ENCODE peak calls at places on chromosomes 1 and 21, in four cellular contexts. I is bronchial epithelial cell, E is HFF-Myc, C is uterus. D is an unnamed sample.
A peak's percentile ranks its signal among the peaks of the same experiment; 100 is the strongest.

GRCh38 chr1:201267481-201268229 is 15.7 kb upstream of the PKP1 start:
- DNase-seq in I (peak; percentile 97), C (no peak), E (no peak), D (peak; percentile 45)

GRCh38 chr1:110714419-110715107 is 39.8 kb upstream of the KCNA3 start:
- DNase-seq in I (no peak), E (no peak), C (no peak), D (no peak)

GRCh38 chr21:46599251-46599572 is 5.7 kb downstream of the S100B start:
- DNase-seq in E (peak; percentile 10), I (no peak), C (peak; percentile 57), D (peak; percentile 95)

GRCh38 chr1:24150228-24151174 is 7.6 kb upstream of the IL22RA1 start:
- DNase-seq in C (peak; percentile 81), I (peak; percentile 84), E (peak; percentile 39), D (peak; percentile 75)

GRCh38 chr21:42414928-42415769 is 11.4 kb downstream of the UBASH3A start:
- DNase-seq in E (peak; percentile 27), C (no peak), I (peak; percentile 83), D (peak; percentile 7)

GRCh38 chr1:25037174-25038074 is 107.3 kb upstream of the RUNX3 start:
- DNase-seq in C (no peak), E (no peak), I (peak; percentile 33), D (peak; percentile 15)

GRCh38 chr1:107358611-107359342 is 217.9 kb downstream of the NTNG1 start:
- DNase-seq in I (no peak), C (no peak), E (no peak), D (no peak)

GRCh38 chr1:72037745-72038343 is 244.5 kb downstream of the NEGR1 start:
- DNase-seq in E (peak; percentile 7), I (peak; percentile 53), C (no peak), D (peak; percentile 72)

GRCh38 chr1:110134050-110134595 is 16.2 kb upstream of the SLC6A17 start:
- DNase-seq in I (no peak), C (no peak), E (no peak), D (no peak)

GRCh38 chr21:45015469-45015860 is 58.9 kb upstream of the ADARB1 start:
- DNase-seq in E (no peak), I (no peak), C (peak; percentile 10), D (no peak)

GRCh38 chr21:45990741-45991605 is 9.4 kb downstream of the COL6A1 start:
- DNase-seq in C (peak; percentile 17), I (no peak), E (no peak), D (no peak)

GRCh38 chr21:29351691-29352090 is 53.0 kb downstream of the BACH1 start:
- DNase-seq in I (no peak), C (no peak), E (no peak), D (peak; percentile 93)

GRCh38 chr1:183417691-183418491 is at the start of gene NMNAT2:
- DNase-seq in E (no peak), C (no peak), I (peak; percentile 12), D (peak; percentile 14)

GRCh38 chr1:40649592-40649930 is 15.9 kb downstream of the RIMS3 start:
- DNase-seq in I (no peak), E (no peak), C (no peak), D (no peak)

GRCh38 chr1:15352122-15352957 is 57.3 kb upstream of the EFHD2 start:
- DNase-seq in C (no peak), E (peak; percentile 76), I (peak; percentile 96), D (peak; percentile 71)

GRCh38 chr1:107926436-107927080 is 38.4 kb downstream of the VAV3 start:
- DNase-seq in C (no peak), E (no peak), I (no peak), D (no peak)

GRCh38 chr1:166814611-166815010 is 24.7 kb upstream of the POGK start:
- DNase-seq in E (no peak), C (no peak), I (peak; percentile 12), D (peak; percentile 41)

GRCh38 chr1:6414443-6414844 is 5.3 kb downstream of the HES2 start:
- DNase-seq in C (no peak), I (peak; percentile 99), E (peak; percentile 55), D (peak; percentile 44)

GRCh38 chr1:45530632-45531135 is 9.0 kb upstream of the PRDX1 start:
- DNase-seq in C (no peak), E (no peak), I (no peak), D (no peak)

GRCh38 chr1:150543500-150544143 is 5.6 kb upstream of the ADAMTSL4 start:
- DNase-seq in C (no peak), I (peak; percentile 79), E (no peak), D (peak; percentile 68)

GRCh38 chr1:42177551-42177981 is 13.0 kb upstream of the GUCA2A start:
- DNase-seq in I (peak; percentile 64), C (peak; percentile 87), E (peak; percentile 54), D (peak; percentile 91)

GRCh38 chr1:143735764-143736461 is 235.9 kb downstream of the FAM72C start:
- DNase-seq in C (no peak), I (peak; percentile 23), E (no peak), D (no peak)

GRCh38 chr21:36166705-36167104 is 10.1 kb downstream of the DOP1B start:
- DNase-seq in I (no peak), C (no peak), E (no peak), D (no peak)

GRCh38 chr1:22249928-22250680 is 107.2 kb upstream of the WNT4 start:
- DNase-seq in I (no peak), C (no peak), E (peak; percentile 19), D (no peak)

GRCh38 chr1:3910049-3910731 is 10.1 kb upstream of the C1orf174 start:
- DNase-seq in I (no peak), E (no peak), C (no peak), D (no peak)

GRCh38 chr1:21634481-21635137 is 34.5 kb downstream of the RAP1GAP start:
- DNase-seq in E (no peak), C (no peak), I (no peak), D (no peak)

GRCh38 chr1:169906938-169907337 is 13.2 kb upstream of the SCYL3 start:
- DNase-seq in E (peak; percentile 32), C (no peak), I (peak; percentile 31), D (peak; percentile 83)

GRCh38 chr1:244964112-244964971 is 100.0 kb upstream of the HNRNPU start:
- DNase-seq in C (no peak), I (peak; percentile 16), E (peak; percentile 59), D (peak; percentile 89)

GRCh38 chr1:189693140-189693539 is 784.5 kb downstream of the BRINP3 start:
- DNase-seq in E (no peak), C (no peak), I (no peak), D (peak; percentile 8)

GRCh38 chr1:43719063-43719462 is 11.7 kb downstream of the ST3GAL3 start:
- DNase-seq in E (no peak), I (no peak), C (peak; percentile 71), D (peak; percentile 81)

GRCh38 chr1:32618673-32619221 is 31.6 kb downstream of the ZBTB8OS start:
- DNase-seq in E (no peak), C (no peak), I (peak; percentile 10), D (peak; percentile 4)

GRCh38 chr1:177571485-177572076 is 398.3 kb downstream of the SEC16B start:
- DNase-seq in E (no peak), I (no peak), C (no peak), D (peak; percentile 6)

GRCh38 chr1:155062151-155062686 is 1.3 kb upstream of the EFNA4 start:
- DNase-seq in E (no peak), C (no peak), I (no peak), D (no peak)

GRCh38 chr1:203368624-203369451 is 17.9 kb upstream of the FMOD start:
- DNase-seq in I (peak; percentile 87), E (peak; percentile 58), C (peak; percentile 92), D (peak; percentile 92)

GRCh38 chr1:59692591-59692990 is 122.2 kb upstream of the HOOK1 start:
- DNase-seq in E (peak; percentile 95), C (peak; percentile 56), I (no peak), D (peak; percentile 97)

GRCh38 chr21:45750924-45751323 is 107.4 kb downstream of the PCBP3 start:
- DNase-seq in E (no peak), I (no peak), C (no peak), D (no peak)

GRCh38 chr1:119779869-119780356 is 11.2 kb upstream of the HMGCS2 start:
- DNase-seq in C (peak; percentile 43), E (no peak), I (peak; percentile 45), D (peak; percentile 47)

DNA sequence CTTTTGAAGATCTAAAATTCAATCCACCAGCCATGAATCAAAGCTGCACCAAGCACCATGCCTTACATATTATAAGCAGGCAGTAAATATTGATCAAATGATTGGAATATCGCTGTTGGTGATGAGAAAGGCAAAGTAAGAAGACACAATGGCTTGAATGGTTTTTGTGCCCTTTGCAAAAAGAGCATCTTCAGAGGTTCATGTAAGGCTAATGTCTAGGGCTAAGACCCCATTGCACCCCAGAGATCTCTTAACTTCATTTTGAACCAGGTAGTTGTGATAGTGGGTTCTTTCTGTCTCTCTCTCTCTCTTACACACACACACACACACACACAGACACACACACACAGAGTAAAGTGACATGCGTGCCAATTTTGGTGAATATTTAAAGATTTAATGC is 12.0 kb downstream of the PROX1 start:
- DNase-seq in I (no peak), E (no peak), C (no peak), D (no peak)
- TF ChIP-seq CTCF in I (no peak), E (no peak), C (no peak), D (no peak)

GRCh38 chr1:93980881-93981280 is 71.7 kb upstream of the GCLM start:
- DNase-seq in C (no peak), I (no peak), E (no peak), D (peak; percentile 60)

GRCh38 chr1:93979718-93980319 is 70.6 kb upstream of the GCLM start:
- DNase-seq in I (peak; percentile 25), E (no peak), C (peak; percentile 62), D (peak; percentile 95)

GRCh38 chr1:93979040-93979717 is 69.9 kb upstream of the GCLM start:
- DNase-seq in C (no peak), E (no peak), I (no peak), D (no peak)

GRCh38 chr1:93977546-93977945 is 68.3 kb upstream of the GCLM start:
- DNase-seq in C (no peak), E (no peak), I (peak; percentile 93), D (peak; percentile 76)

GRCh38 chr1:93980320-93980744 is 71.1 kb upstream of the GCLM start:
- DNase-seq in E (no peak), I (no peak), C (no peak), D (peak; percentile 37)
- H3K4me3 ChIP-seq in E (no peak overlapping the region), I (no peak overlapping the region), C (no peak overlapping the region), D (no peak overlapping the region)

GRCh38 chr1:26580116-26580515 is 50.6 kb downstream of the RPS6KA1 start:
- DNase-seq in I (no peak), E (no peak), C (no peak), D (no peak)

GRCh38 chr1:26581287-26581651 is 51.7 kb downstream of the RPS6KA1 start:
- DNase-seq in I (no peak), E (no peak), C (no peak), D (no peak)

GRCh38 chr1:26582836-26583460 is 53.4 kb downstream of the RPS6KA1 start:
- DNase-seq in E (no peak), I (peak; percentile 30), C (no peak), D (peak; percentile 66)

GRCh38 chr1:26582053-26582835 is 52.7 kb downstream of the RPS6KA1 start:
- DNase-seq in C (no peak), I (no peak), E (no peak), D (no peak)

GRCh38 chr1:26584022-26584485 is 54.5 kb downstream of the RPS6KA1 start:
- DNase-seq in C (no peak), I (peak; percentile 32), E (no peak), D (no peak)
- TF ChIP-seq CTCF in C (no peak), I (peak; percentile 19), E (peak; percentile 15), D (no peak)

DNA sequence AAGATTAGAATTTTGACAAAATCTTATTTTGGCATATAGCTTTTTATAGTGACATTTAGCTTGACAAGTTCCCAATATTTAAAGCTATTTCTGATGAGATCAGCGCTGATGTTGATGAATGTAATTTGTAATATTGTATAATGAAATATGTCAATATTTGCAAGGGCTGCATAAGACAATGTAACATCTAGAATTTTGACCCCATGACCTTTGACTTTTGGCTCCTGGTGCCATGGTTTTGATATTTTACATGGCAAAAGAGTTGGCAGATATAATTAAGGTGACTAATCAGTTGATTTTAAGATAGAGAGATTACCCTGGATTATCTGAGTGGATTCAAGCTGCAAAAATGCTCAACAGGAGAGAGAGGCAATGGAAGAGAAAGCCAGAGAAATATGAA is 63.9 kb downstream of the DUSP10 start:
- DNase-seq in E (no peak), C (no peak), I (no peak), D (no peak)
- H3K4me3 ChIP-seq in E (no peak overlapping the region), C (no peak overlapping the region), I (no peak overlapping the region), D (no peak overlapping the region)